ENCODE peak calls at places on chromosomes 1 and 21, in seven cellular contexts. One of them, this sample, is unnamed.

GRCh38 chr1:8969937-8970336 is 24.3 kb downstream of the CA6 start:
- DNase-seq in prostate gland: no peak
- DNase-seq in psoas muscle: no peak
- DNase-seq in MM.1S: no peak
- DNase-seq in CD8-positive, alpha-beta T cell: no peak
- DNase-seq in CD8-positive, alpha-beta memory T cell: no peak
- DNase-seq in tibial artery: no peak
- DNase-seq in this sample: no peak

GRCh38 chr1:161229896-161230295 is 4.0 kb downstream of the TOMM40L start:
- DNase-seq in prostate gland: no peak
- DNase-seq in psoas muscle: no peak
- DNase-seq in MM.1S: no peak
- DNase-seq in CD8-positive, alpha-beta T cell: no peak
- DNase-seq in CD8-positive, alpha-beta memory T cell: no peak
- DNase-seq in tibial artery: no peak
- DNase-seq in this sample: no peak

GRCh38 chr21:39461419-39461818 is 9.6 kb downstream of the SH3BGR start:
- DNase-seq in prostate gland: no peak
- DNase-seq in psoas muscle: no peak
- DNase-seq in MM.1S: peak
- DNase-seq in CD8-positive, alpha-beta T cell: no peak
- DNase-seq in CD8-positive, alpha-beta memory T cell: no peak
- DNase-seq in tibial artery: no peak
- DNase-seq in this sample: no peak

GRCh38 chr1:154221815-154222081 is 993 bp downstream of the UBAP2L start:
- DNase-seq in prostate gland: no peak
- DNase-seq in psoas muscle: no peak
- DNase-seq in MM.1S: peak
- DNase-seq in CD8-positive, alpha-beta T cell: no peak
- DNase-seq in CD8-positive, alpha-beta memory T cell: no peak
- DNase-seq in tibial artery: no peak
- DNase-seq in this sample: no peak

GRCh38 chr21:38716942-38717341 is 88.8 kb upstream of the ETS2 start:
- DNase-seq in prostate gland: no peak
- DNase-seq in psoas muscle: no peak
- DNase-seq in MM.1S: no peak
- DNase-seq in CD8-positive, alpha-beta T cell: no peak
- DNase-seq in CD8-positive, alpha-beta memory T cell: no peak
- DNase-seq in tibial artery: no peak
- DNase-seq in this sample: no peak

GRCh38 chr1:36083635-36084501 is at the start of gene TEKT2:
- DNase-seq in prostate gland: no peak
- DNase-seq in psoas muscle: no peak
- DNase-seq in MM.1S: no peak
- DNase-seq in CD8-positive, alpha-beta T cell: no peak
- DNase-seq in CD8-positive, alpha-beta memory T cell: no peak
- DNase-seq in tibial artery: no peak
- DNase-seq in this sample: no peak

GRCh38 chr1:230867119-230867902 is 1.0 kb downstream of the C1orf198 start:
- DNase-seq in prostate gland: no peak
- DNase-seq in psoas muscle: no peak
- DNase-seq in MM.1S: no peak
- DNase-seq in CD8-positive, alpha-beta T cell: no peak
- DNase-seq in CD8-positive, alpha-beta memory T cell: no peak
- DNase-seq in tibial artery: no peak
- DNase-seq in this sample: no peak

GRCh38 chr1:27532119-27532695 is 42.2 kb upstream of the WASF2 start:
- DNase-seq in prostate gland: no peak
- DNase-seq in psoas muscle: no peak
- DNase-seq in MM.1S: no peak
- DNase-seq in CD8-positive, alpha-beta T cell: no peak
- DNase-seq in CD8-positive, alpha-beta memory T cell: no peak
- DNase-seq in tibial artery: peak
- DNase-seq in this sample: no peak

GRCh38 chr21:44742418-44743153 is 31.2 kb upstream of the TSPEAR start:
- DNase-seq in prostate gland: no peak
- DNase-seq in psoas muscle: no peak
- DNase-seq in MM.1S: no peak
- DNase-seq in CD8-positive, alpha-beta T cell: no peak
- DNase-seq in CD8-positive, alpha-beta memory T cell: no peak
- DNase-seq in tibial artery: no peak
- DNase-seq in this sample: no peak

GRCh38 chr1:33471416-33471815 is 1.0 kb upstream of the ZSCAN20 start:
- DNase-seq in prostate gland: no peak
- DNase-seq in psoas muscle: no peak
- DNase-seq in MM.1S: no peak
- DNase-seq in CD8-positive, alpha-beta T cell: no peak
- DNase-seq in CD8-positive, alpha-beta memory T cell: no peak
- DNase-seq in tibial artery: no peak
- DNase-seq in this sample: no peak

GRCh38 chr1:33470495-33471012 is 1.9 kb upstream of the ZSCAN20 start:
- DNase-seq in prostate gland: peak
- DNase-seq in psoas muscle: peak
- DNase-seq in MM.1S: peak
- DNase-seq in CD8-positive, alpha-beta T cell: peak
- DNase-seq in CD8-positive, alpha-beta memory T cell: peak
- DNase-seq in tibial artery: peak
- DNase-seq in this sample: peak

GRCh38 chr1:33477451-33477850 is 5.0 kb downstream of the ZSCAN20 start:
- DNase-seq in prostate gland: no peak
- DNase-seq in psoas muscle: no peak
- DNase-seq in MM.1S: no peak
- DNase-seq in CD8-positive, alpha-beta T cell: no peak
- DNase-seq in CD8-positive, alpha-beta memory T cell: no peak
- DNase-seq in tibial artery: no peak
- DNase-seq in this sample: no peak

GRCh38 chr1:33472349-33472980 is at the start of gene ZSCAN20:
- DNase-seq in prostate gland: peak
- DNase-seq in psoas muscle: peak
- DNase-seq in MM.1S: peak
- DNase-seq in CD8-positive, alpha-beta T cell: peak
- DNase-seq in CD8-positive, alpha-beta memory T cell: peak
- DNase-seq in tibial artery: peak
- DNase-seq in this sample: peak

DNA sequence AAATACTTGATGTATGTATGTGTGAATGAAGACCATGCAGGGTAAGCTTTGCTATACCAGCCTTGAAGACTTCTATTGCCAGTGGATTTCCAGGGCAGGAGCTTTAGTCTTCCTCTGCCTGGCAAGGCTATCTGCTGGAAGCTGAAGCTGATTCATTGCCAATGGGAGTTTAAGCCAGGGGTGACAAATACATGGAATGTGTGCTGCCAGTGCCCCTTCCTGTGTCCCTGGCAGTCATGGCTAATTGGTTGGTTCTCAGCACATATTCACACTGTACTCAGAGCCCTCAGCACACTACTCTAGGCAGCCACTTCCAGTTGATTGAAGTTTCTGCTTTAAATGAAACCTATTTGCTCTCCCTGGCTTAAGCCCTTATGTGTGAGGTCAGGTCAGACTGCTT is 1.5 kb downstream of the ZSCAN20 start:
- DNase-seq in prostate gland: no peak
- DNase-seq in psoas muscle: no peak
- DNase-seq in MM.1S: no peak
- DNase-seq in CD8-positive, alpha-beta T cell: no peak
- DNase-seq in CD8-positive, alpha-beta memory T cell: no peak
- DNase-seq in tibial artery: no peak
- DNase-seq in this sample: no peak
- H3K27ac ChIP-seq in prostate gland: no peak
- H3K27ac ChIP-seq in psoas muscle: peak
- H3K27ac ChIP-seq in MM.1S: no peak
- H3K27ac ChIP-seq in CD8-positive, alpha-beta T cell: no peak
- H3K27ac ChIP-seq in CD8-positive, alpha-beta memory T cell: no peak
- H3K27ac ChIP-seq in tibial artery: peak
- H3K27ac ChIP-seq in this sample: no peak

DNA sequence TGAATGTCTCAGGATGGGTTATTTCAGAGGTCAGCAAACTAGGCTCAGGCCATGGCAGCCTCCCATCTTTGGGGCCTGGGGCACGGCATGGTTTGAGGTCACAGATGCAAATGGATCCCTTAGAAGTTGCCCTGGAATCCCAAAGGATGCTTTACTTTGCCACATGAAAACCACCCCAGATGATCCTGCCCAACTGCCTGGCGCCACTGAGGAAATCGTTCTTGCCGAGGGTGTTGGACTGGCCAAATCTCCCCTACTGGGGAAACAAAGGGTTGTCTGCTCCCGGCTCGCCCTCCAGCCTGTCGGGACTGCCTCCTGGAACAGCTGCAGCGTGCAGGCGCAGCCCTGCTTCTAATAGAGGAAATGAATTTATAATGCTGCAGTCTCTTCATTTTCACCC is 173.0 kb upstream of the LMO4 start:
- DNase-seq in prostate gland: no peak
- DNase-seq in psoas muscle: no peak
- DNase-seq in MM.1S: no peak
- DNase-seq in CD8-positive, alpha-beta T cell: no peak
- DNase-seq in CD8-positive, alpha-beta memory T cell: no peak
- DNase-seq in tibial artery: no peak
- DNase-seq in this sample: no peak
- H3K27ac ChIP-seq in prostate gland: no peak
- H3K27ac ChIP-seq in psoas muscle: no peak
- H3K27ac ChIP-seq in MM.1S: no peak
- H3K27ac ChIP-seq in CD8-positive, alpha-beta T cell: no peak
- H3K27ac ChIP-seq in CD8-positive, alpha-beta memory T cell: no peak
- H3K27ac ChIP-seq in tibial artery: no peak
- H3K27ac ChIP-seq in this sample: no peak

GRCh38 chr1:78561856-78562255 is 58.4 kb upstream of the IFI44L start:
- DNase-seq in prostate gland: no peak
- DNase-seq in psoas muscle: no peak
- DNase-seq in MM.1S: no peak
- DNase-seq in CD8-positive, alpha-beta T cell: no peak
- DNase-seq in CD8-positive, alpha-beta memory T cell: no peak
- DNase-seq in tibial artery: no peak
- DNase-seq in this sample: no peak

GRCh38 chr1:78560811-78561210 is 59.4 kb upstream of the IFI44L start:
- DNase-seq in prostate gland: no peak
- DNase-seq in psoas muscle: no peak
- DNase-seq in MM.1S: no peak
- DNase-seq in CD8-positive, alpha-beta T cell: no peak
- DNase-seq in CD8-positive, alpha-beta memory T cell: no peak
- DNase-seq in tibial artery: no peak
- DNase-seq in this sample: no peak

GRCh38 chr1:78554840-78555239 is 64.1 kb downstream of the PTGFR start:
- DNase-seq in prostate gland: no peak
- DNase-seq in psoas muscle: no peak
- DNase-seq in MM.1S: no peak
- DNase-seq in CD8-positive, alpha-beta T cell: no peak
- DNase-seq in CD8-positive, alpha-beta memory T cell: no peak
- DNase-seq in tibial artery: no peak
- DNase-seq in this sample: no peak

GRCh38 chr1:78565393-78565792 is 54.9 kb upstream of the IFI44L start:
- DNase-seq in prostate gland: no peak
- DNase-seq in psoas muscle: no peak
- DNase-seq in MM.1S: no peak
- DNase-seq in CD8-positive, alpha-beta T cell: no peak
- DNase-seq in CD8-positive, alpha-beta memory T cell: no peak
- DNase-seq in tibial artery: no peak
- DNase-seq in this sample: no peak

GRCh38 chr1:78559680-78560079 is 60.6 kb upstream of the IFI44L start:
- DNase-seq in prostate gland: no peak
- DNase-seq in psoas muscle: no peak
- DNase-seq in MM.1S: no peak
- DNase-seq in CD8-positive, alpha-beta T cell: no peak
- DNase-seq in CD8-positive, alpha-beta memory T cell: no peak
- DNase-seq in tibial artery: no peak
- DNase-seq in this sample: no peak
- H3K27ac ChIP-seq in prostate gland: no peak
- H3K27ac ChIP-seq in psoas muscle: no peak
- H3K27ac ChIP-seq in MM.1S: no peak
- H3K27ac ChIP-seq in CD8-positive, alpha-beta T cell: no peak
- H3K27ac ChIP-seq in CD8-positive, alpha-beta memory T cell: no peak
- H3K27ac ChIP-seq in tibial artery: no peak
- H3K27ac ChIP-seq in this sample: no peak

GRCh38 chr1:227379555-227379892 is 61.2 kb upstream of the CDC42BPA start:
- DNase-seq in prostate gland: no peak
- DNase-seq in psoas muscle: no peak
- DNase-seq in MM.1S: no peak
- DNase-seq in CD8-positive, alpha-beta T cell: no peak
- DNase-seq in CD8-positive, alpha-beta memory T cell: no peak
- DNase-seq in tibial artery: no peak
- DNase-seq in this sample: no peak
- H3K27ac ChIP-seq in prostate gland: no peak
- H3K27ac ChIP-seq in psoas muscle: no peak
- H3K27ac ChIP-seq in MM.1S: no peak
- H3K27ac ChIP-seq in CD8-positive, alpha-beta T cell: no peak
- H3K27ac ChIP-seq in CD8-positive, alpha-beta memory T cell: no peak
- H3K27ac ChIP-seq in tibial artery: no peak
- H3K27ac ChIP-seq in this sample: no peak

GRCh38 chr1:75673885-75674284 is 50.6 kb upstream of the ACADM start:
- DNase-seq in prostate gland: no peak
- DNase-seq in psoas muscle: no peak
- DNase-seq in MM.1S: no peak
- DNase-seq in CD8-positive, alpha-beta T cell: no peak
- DNase-seq in CD8-positive, alpha-beta memory T cell: no peak
- DNase-seq in tibial artery: no peak
- DNase-seq in this sample: no peak
- H3K27ac ChIP-seq in prostate gland: no peak
- H3K27ac ChIP-seq in psoas muscle: no peak
- H3K27ac ChIP-seq in MM.1S: no peak
- H3K27ac ChIP-seq in CD8-positive, alpha-beta T cell: no peak
- H3K27ac ChIP-seq in CD8-positive, alpha-beta memory T cell: no peak
- H3K27ac ChIP-seq in tibial artery: no peak
- H3K27ac ChIP-seq in this sample: no peak

GRCh38 chr1:58919986-58920376 is 136.1 kb upstream of the JUN start:
- DNase-seq in prostate gland: no peak
- DNase-seq in psoas muscle: no peak
- DNase-seq in MM.1S: no peak
- DNase-seq in CD8-positive, alpha-beta T cell: no peak
- DNase-seq in CD8-positive, alpha-beta memory T cell: no peak
- DNase-seq in tibial artery: no peak
- DNase-seq in this sample: no peak

GRCh38 chr1:58921751-58922150 is 137.9 kb upstream of the JUN start:
- DNase-seq in prostate gland: no peak
- DNase-seq in psoas muscle: no peak
- DNase-seq in MM.1S: no peak
- DNase-seq in CD8-positive, alpha-beta T cell: no peak
- DNase-seq in CD8-positive, alpha-beta memory T cell: no peak
- DNase-seq in tibial artery: no peak
- DNase-seq in this sample: no peak

GRCh38 chr1:58923090-58923470 is 139.2 kb upstream of the JUN start:
- DNase-seq in prostate gland: no peak
- DNase-seq in psoas muscle: no peak
- DNase-seq in MM.1S: no peak
- DNase-seq in CD8-positive, alpha-beta T cell: no peak
- DNase-seq in CD8-positive, alpha-beta memory T cell: no peak
- DNase-seq in tibial artery: no peak
- DNase-seq in this sample: no peak

GRCh38 chr1:58922302-58923089 is 138.6 kb upstream of the JUN start:
- DNase-seq in prostate gland: peak
- DNase-seq in psoas muscle: peak
- DNase-seq in MM.1S: peak
- DNase-seq in CD8-positive, alpha-beta T cell: peak
- DNase-seq in CD8-positive, alpha-beta memory T cell: peak
- DNase-seq in tibial artery: peak
- DNase-seq in this sample: no peak

DNA sequence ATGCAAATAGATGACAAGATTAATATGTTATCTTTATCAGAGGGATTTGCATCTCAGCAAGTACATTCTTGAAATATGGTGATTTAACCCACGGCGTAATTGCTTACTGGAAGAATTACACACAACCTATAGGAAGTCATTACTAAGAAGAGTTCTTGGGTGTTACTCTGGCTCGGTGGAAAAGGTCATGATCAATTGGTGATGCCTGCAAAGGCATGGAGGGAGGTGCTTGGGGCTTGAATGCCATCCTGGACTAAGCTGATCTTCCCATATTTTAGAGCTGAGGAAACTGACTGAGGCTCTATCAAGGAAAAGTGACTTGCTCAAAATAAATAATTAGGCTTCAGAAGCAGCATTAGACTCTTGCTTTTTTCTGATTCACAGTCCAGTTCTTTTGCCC is 137.5 kb upstream of the JUN start:
- DNase-seq in prostate gland: no peak
- DNase-seq in psoas muscle: no peak
- DNase-seq in MM.1S: no peak
- DNase-seq in CD8-positive, alpha-beta T cell: no peak
- DNase-seq in CD8-positive, alpha-beta memory T cell: no peak
- DNase-seq in tibial artery: no peak
- DNase-seq in this sample: no peak
- H3K27ac ChIP-seq in prostate gland: no peak
- H3K27ac ChIP-seq in psoas muscle: no peak
- H3K27ac ChIP-seq in MM.1S: no peak
- H3K27ac ChIP-seq in CD8-positive, alpha-beta T cell: no peak
- H3K27ac ChIP-seq in CD8-positive, alpha-beta memory T cell: no peak
- H3K27ac ChIP-seq in tibial artery: no peak
- H3K27ac ChIP-seq in this sample: no peak